ENCODE peak calls at places on chromosomes 4 and X, in five cellular contexts. One of them, this sample, is unnamed.

GRCh38 chr4:102541708-102542107 is 40.5 kb downstream of the NFKB1 start:
- DNase-seq in left lung: no peak
- DNase-seq in stimulated activated CD4-positive, alpha-beta T cell treated with anti-CD3 and anti-CD28 coated beads, Interleukin-1b, Interleukin-23, amount 100 ng/mL, for 24 hours: no peak
- DNase-seq in psoas muscle: no peak
- DNase-seq in mammary epithelial cell: no peak
- DNase-seq in this sample: no peak

GRCh38 chrX:69218407-69218806 is 53.2 kb upstream of the PJA1 start:
- DNase-seq in left lung: no peak
- DNase-seq in stimulated activated CD4-positive, alpha-beta T cell treated with anti-CD3 and anti-CD28 coated beads, Interleukin-1b, Interleukin-23, amount 100 ng/mL, for 24 hours: no peak
- DNase-seq in psoas muscle: no peak
- DNase-seq in mammary epithelial cell: no peak
- DNase-seq in this sample: no peak

GRCh38 chr4:125979868-125980412 is 665.2 kb downstream of the FAT4 start:
- DNase-seq in left lung: no peak
- DNase-seq in stimulated activated CD4-positive, alpha-beta T cell treated with anti-CD3 and anti-CD28 coated beads, Interleukin-1b, Interleukin-23, amount 100 ng/mL, for 24 hours: no peak
- DNase-seq in psoas muscle: no peak
- DNase-seq in mammary epithelial cell: no peak
- DNase-seq in this sample: no peak

GRCh38 chr4:56261027-56261426 is 126.3 kb downstream of the AASDH start:
- DNase-seq in left lung: no peak
- DNase-seq in stimulated activated CD4-positive, alpha-beta T cell treated with anti-CD3 and anti-CD28 coated beads, Interleukin-1b, Interleukin-23, amount 100 ng/mL, for 24 hours: peak
- DNase-seq in psoas muscle: no peak
- DNase-seq in mammary epithelial cell: no peak
- DNase-seq in this sample: no peak

GRCh38 chr4:177907736-177908424 is 465.6 kb upstream of the AGA start:
- DNase-seq in left lung: no peak
- DNase-seq in stimulated activated CD4-positive, alpha-beta T cell treated with anti-CD3 and anti-CD28 coated beads, Interleukin-1b, Interleukin-23, amount 100 ng/mL, for 24 hours: no peak
- DNase-seq in psoas muscle: no peak
- DNase-seq in mammary epithelial cell: no peak
- DNase-seq in this sample: no peak

GRCh38 chr4:1201851-1202525 is 29.6 kb upstream of the SPON2 start:
- DNase-seq in left lung: peak
- DNase-seq in stimulated activated CD4-positive, alpha-beta T cell treated with anti-CD3 and anti-CD28 coated beads, Interleukin-1b, Interleukin-23, amount 100 ng/mL, for 24 hours: peak
- DNase-seq in psoas muscle: peak
- DNase-seq in mammary epithelial cell: no peak
- DNase-seq in this sample: peak

GRCh38 chr4:6910340-6910959 is 824 bp downstream of the TBC1D14 start:
- DNase-seq in left lung: no peak
- DNase-seq in stimulated activated CD4-positive, alpha-beta T cell treated with anti-CD3 and anti-CD28 coated beads, Interleukin-1b, Interleukin-23, amount 100 ng/mL, for 24 hours: no peak
- DNase-seq in psoas muscle: no peak
- DNase-seq in mammary epithelial cell: no peak
- DNase-seq in this sample: no peak

GRCh38 chr4:87041142-87041541 is 106.3 kb downstream of the AFF1 start:
- DNase-seq in left lung: no peak
- DNase-seq in stimulated activated CD4-positive, alpha-beta T cell treated with anti-CD3 and anti-CD28 coated beads, Interleukin-1b, Interleukin-23, amount 100 ng/mL, for 24 hours: no peak
- DNase-seq in psoas muscle: peak
- DNase-seq in mammary epithelial cell: no peak
- DNase-seq in this sample: no peak

GRCh38 chrX:74526786-74527185 is 87.6 kb downstream of the RLIM start:
- DNase-seq in left lung: no peak
- DNase-seq in stimulated activated CD4-positive, alpha-beta T cell treated with anti-CD3 and anti-CD28 coated beads, Interleukin-1b, Interleukin-23, amount 100 ng/mL, for 24 hours: no peak
- DNase-seq in psoas muscle: no peak
- DNase-seq in mammary epithelial cell: no peak
- DNase-seq in this sample: no peak

GRCh38 chr4:151953286-151953685 is 192.5 kb upstream of the GATB start:
- DNase-seq in left lung: no peak
- DNase-seq in stimulated activated CD4-positive, alpha-beta T cell treated with anti-CD3 and anti-CD28 coated beads, Interleukin-1b, Interleukin-23, amount 100 ng/mL, for 24 hours: no peak
- DNase-seq in psoas muscle: no peak
- DNase-seq in mammary epithelial cell: no peak
- DNase-seq in this sample: no peak

GRCh38 chr4:88008133-88008621 is 742 bp downstream of the PKD2 start:
- DNase-seq in left lung: peak
- DNase-seq in stimulated activated CD4-positive, alpha-beta T cell treated with anti-CD3 and anti-CD28 coated beads, Interleukin-1b, Interleukin-23, amount 100 ng/mL, for 24 hours: no peak
- DNase-seq in psoas muscle: peak
- DNase-seq in mammary epithelial cell: peak
- DNase-seq in this sample: peak

GRCh38 chr4:145531193-145531592 is 49.5 kb downstream of the SMAD1 start:
- DNase-seq in left lung: no peak
- DNase-seq in stimulated activated CD4-positive, alpha-beta T cell treated with anti-CD3 and anti-CD28 coated beads, Interleukin-1b, Interleukin-23, amount 100 ng/mL, for 24 hours: no peak
- DNase-seq in psoas muscle: peak
- DNase-seq in mammary epithelial cell: no peak
- DNase-seq in this sample: peak

GRCh38 chrX:115531818-115532403 is 29.1 kb upstream of the PLS3 start:
- DNase-seq in left lung: no peak
- DNase-seq in stimulated activated CD4-positive, alpha-beta T cell treated with anti-CD3 and anti-CD28 coated beads, Interleukin-1b, Interleukin-23, amount 100 ng/mL, for 24 hours: no peak
- DNase-seq in psoas muscle: no peak
- DNase-seq in mammary epithelial cell: peak
- DNase-seq in this sample: no peak

GRCh38 chr4:137180349-137180748 is 351.9 kb downstream of the PCDH18 start:
- DNase-seq in left lung: no peak
- DNase-seq in stimulated activated CD4-positive, alpha-beta T cell treated with anti-CD3 and anti-CD28 coated beads, Interleukin-1b, Interleukin-23, amount 100 ng/mL, for 24 hours: no peak
- DNase-seq in psoas muscle: no peak
- DNase-seq in mammary epithelial cell: no peak
- DNase-seq in this sample: no peak

GRCh38 chrX:153456704-153457103 is 10.8 kb upstream of the TREX2 start:
- DNase-seq in left lung: no peak
- DNase-seq in stimulated activated CD4-positive, alpha-beta T cell treated with anti-CD3 and anti-CD28 coated beads, Interleukin-1b, Interleukin-23, amount 100 ng/mL, for 24 hours: no peak
- DNase-seq in psoas muscle: peak
- DNase-seq in mammary epithelial cell: no peak
- DNase-seq in this sample: peak

GRCh38 chrX:154006965-154007364 is 12.7 kb downstream of the IRAK1 start:
- DNase-seq in left lung: no peak
- DNase-seq in stimulated activated CD4-positive, alpha-beta T cell treated with anti-CD3 and anti-CD28 coated beads, Interleukin-1b, Interleukin-23, amount 100 ng/mL, for 24 hours: no peak
- DNase-seq in psoas muscle: no peak
- DNase-seq in mammary epithelial cell: no peak
- DNase-seq in this sample: no peak